ENCODE peak calls at places on chromosomes 7 and 10, in ten cellular contexts. O is Calu3, E is RWPE1, K is GM23338, X is cardiac fibroblast, C is natural killer cell, G is fibroblast of pulmonary artery, P is fibroblast of lung, I is H9, T is IMR-90. Y is an unnamed sample.

GRCh38 chr10:102508506-102508905 is 4.7 kb downstream of the SUFU start:
- DNase-seq in K (no peak), I (no peak), O (no peak), X (no peak), P (no peak), C (no peak), T (no peak), G (no peak), E (no peak), Y (no peak)

GRCh38 chr7:40922316-40922670 is 780.6 kb downstream of the INHBA start:
- DNase-seq in C (no peak), O (no peak), K (no peak), E (peak; percentile 92), T (peak; percentile 73), P (peak; percentile 31), I (no peak), X (peak; percentile 84), G (peak; percentile 35), Y (peak; percentile 44)

GRCh38 chr10:58791137-58791536 is 278.5 kb downstream of the BICC1 start:
- DNase-seq in E (peak; percentile 39), I (no peak), T (peak; percentile 55), K (no peak), G (peak; percentile 71), P (peak; percentile 74), O (no peak), C (no peak), X (peak; percentile 74), Y (no peak)

GRCh38 chr7:47766151-47766550 is 182.1 kb downstream of the PKD1L1 start:
- DNase-seq in E (no peak), I (no peak), G (no peak), O (no peak), C (no peak), T (no peak), X (no peak), K (no peak), P (peak; percentile 48), Y (no peak)

GRCh38 chr7:157306836-157307533 is 29.8 kb upstream of the DNAJB6 start:
- DNase-seq in X (no peak), E (no peak), G (no peak), T (no peak), K (peak; percentile 33), C (no peak), O (no peak), P (no peak), I (no peak), Y (no peak)

GRCh38 chr10:96271017-96271815 is at the start of gene BLNK:
- DNase-seq in P (peak; percentile 64), O (peak; percentile 47), T (peak; percentile 33), K (no peak), C (no peak), X (no peak), G (peak; percentile 2), E (peak; percentile 77), I (no peak), Y (no peak)

GRCh38 chr7:12683678-12684077 is 3.8 kb upstream of the ARL4A start:
- DNase-seq in K (peak; percentile 66), C (no peak), X (peak; percentile 47), P (peak; percentile 53), G (peak; percentile 51), I (no peak), E (peak; percentile 30), T (peak; percentile 33), O (no peak), Y (no peak)

GRCh38 chr7:832292-832967 is at the start of gene SUN1:
- DNase-seq in O (peak; percentile 82), E (peak; percentile 98), I (no peak), P (peak; percentile 63), K (peak; percentile 66), G (peak; percentile 84), T (peak; percentile 88), C (peak; percentile 25), X (peak; percentile 82), Y (peak; percentile 86)

GRCh38 chr7:7529328-7529727 is 6.3 kb downstream of the COL28A1 start:
- DNase-seq in P (no peak), T (no peak), I (no peak), E (no peak), X (no peak), O (no peak), C (no peak), K (no peak), G (no peak), Y (no peak)

GRCh38 chr7:47183896-47184629 is 397.8 kb downstream of the TNS3 start:
- DNase-seq in P (no peak), T (no peak), X (no peak), C (no peak), I (no peak), G (no peak), O (no peak), K (no peak), E (no peak), Y (no peak)

GRCh38 chr7:117610390-117610789 is 130.6 kb downstream of the CFTR start:
- DNase-seq in O (no peak), P (no peak), X (no peak), T (no peak), K (no peak), E (no peak), I (no peak), G (no peak), C (no peak), Y (no peak)

GRCh38 chr7:42167914-42168236 is 69.1 kb downstream of the GLI3 start:
- DNase-seq in T (no peak), G (no peak), P (no peak), O (no peak), K (no peak), E (no peak), I (no peak), X (no peak), C (no peak), Y (no peak)
- TF ChIP-seq CTCF in T (no peak), G (no peak), P (no peak), O (no peak), K (no peak), E (no peak), I (no peak), X (no peak), C (no peak), Y (no peak)

DNA sequence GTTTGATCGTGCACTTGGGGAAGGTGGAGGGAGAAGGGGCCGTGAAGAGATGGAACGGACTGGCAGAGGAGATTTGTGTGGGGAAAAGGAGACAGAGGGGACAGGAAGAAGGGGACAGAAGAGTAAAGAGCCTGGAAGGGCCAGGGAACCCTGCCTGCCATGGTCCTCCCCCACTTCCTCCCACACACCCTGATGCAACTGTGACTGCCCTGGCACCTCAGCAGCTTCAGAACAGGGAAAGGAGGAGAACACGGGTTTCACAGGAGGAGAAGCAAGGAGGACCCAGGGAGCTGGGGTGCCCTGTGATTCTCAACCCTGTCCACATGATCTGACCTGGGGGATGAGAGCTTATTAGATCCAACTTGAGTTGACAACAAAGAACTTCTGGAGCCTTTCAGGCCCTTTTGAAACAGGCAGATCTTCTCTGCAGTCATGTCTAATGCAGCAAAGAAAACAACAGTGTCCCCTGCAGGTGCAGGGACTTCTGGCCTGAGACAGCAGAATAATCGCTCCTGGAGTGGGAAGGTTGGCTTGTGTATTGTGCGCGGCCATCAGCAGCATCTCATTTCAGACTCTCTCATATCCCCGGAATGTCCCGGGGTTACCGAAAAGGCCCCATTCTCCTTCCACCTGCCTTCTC is 421.6 kb downstream of the PAXIP1 start:
- DNase-seq in E (no peak), G (no peak), X (no peak), T (no peak), O (no peak), K (no peak), P (no peak), I (no peak), C (no peak), Y (no peak)
- TF ChIP-seq CTCF in E (no peak), G (no peak), X (no peak), T (no peak), O (no peak), K (no peak), P (no peak), I (no peak), C (no peak), Y (no peak)

DNA sequence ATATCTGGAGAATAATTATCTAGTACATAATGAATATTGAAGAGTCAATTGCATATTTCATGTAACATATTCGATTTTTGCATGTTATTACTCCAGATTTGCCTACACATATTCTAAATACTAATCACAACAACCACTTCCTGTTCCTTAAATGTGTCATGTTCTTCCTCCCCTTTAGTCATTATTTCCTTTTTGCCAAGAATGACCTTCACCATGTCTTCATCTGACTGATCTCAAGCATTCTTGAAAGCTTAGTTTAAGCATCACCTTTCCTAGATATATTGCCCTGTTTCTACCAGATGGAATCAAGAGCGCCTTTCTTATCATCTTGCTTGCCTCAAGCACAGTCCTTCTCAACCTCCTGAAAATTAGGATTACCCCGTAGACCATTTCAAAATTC is 23.5 kb upstream of the MEOX2 start:
- DNase-seq in X (peak; percentile 73), E (no peak), G (peak; percentile 35), I (no peak), O (no peak), K (no peak), C (no peak), T (no peak), P (no peak), Y (no peak)
- TF ChIP-seq CTCF in X (no peak), E (no peak), G (no peak), I (no peak), O (no peak), K (no peak), C (no peak), T (no peak), P (no peak), Y (no peak)

DNA sequence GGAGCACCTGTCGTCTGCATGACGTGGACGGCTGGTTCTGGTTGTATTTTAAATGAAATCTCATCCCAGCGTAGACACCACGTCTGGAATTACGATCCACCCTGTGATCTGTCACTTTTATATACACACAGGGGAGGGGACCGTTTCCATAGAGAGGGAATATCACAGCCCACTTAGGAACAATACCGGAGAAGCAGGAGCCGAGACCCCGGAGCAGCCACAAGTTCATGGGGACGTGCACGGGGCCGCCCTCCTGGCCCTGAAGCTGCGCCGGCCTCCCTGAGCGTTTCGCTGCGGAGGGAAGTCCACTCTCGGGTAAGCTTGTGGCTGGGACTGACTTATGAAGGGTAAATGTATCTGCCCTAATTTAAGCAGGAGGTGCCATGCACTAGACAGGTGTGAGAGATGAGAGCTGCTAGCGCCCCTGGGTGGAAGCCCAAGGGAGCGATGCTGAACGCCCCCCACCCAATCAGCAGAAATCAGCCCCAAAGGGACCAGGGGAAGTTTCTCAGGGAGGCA is at the start of gene UCN3:
- DNase-seq in T (no peak), P (no peak), G (no peak), C (no peak), O (no peak), E (no peak), I (no peak), K (peak; percentile 21), X (no peak), Y (no peak)
- TF ChIP-seq CTCF in T (no peak), P (no peak), G (no peak), C (no peak), O (no peak), E (no peak), I (no peak), K (peak; percentile 24), X (no peak), Y (no peak)

DNA sequence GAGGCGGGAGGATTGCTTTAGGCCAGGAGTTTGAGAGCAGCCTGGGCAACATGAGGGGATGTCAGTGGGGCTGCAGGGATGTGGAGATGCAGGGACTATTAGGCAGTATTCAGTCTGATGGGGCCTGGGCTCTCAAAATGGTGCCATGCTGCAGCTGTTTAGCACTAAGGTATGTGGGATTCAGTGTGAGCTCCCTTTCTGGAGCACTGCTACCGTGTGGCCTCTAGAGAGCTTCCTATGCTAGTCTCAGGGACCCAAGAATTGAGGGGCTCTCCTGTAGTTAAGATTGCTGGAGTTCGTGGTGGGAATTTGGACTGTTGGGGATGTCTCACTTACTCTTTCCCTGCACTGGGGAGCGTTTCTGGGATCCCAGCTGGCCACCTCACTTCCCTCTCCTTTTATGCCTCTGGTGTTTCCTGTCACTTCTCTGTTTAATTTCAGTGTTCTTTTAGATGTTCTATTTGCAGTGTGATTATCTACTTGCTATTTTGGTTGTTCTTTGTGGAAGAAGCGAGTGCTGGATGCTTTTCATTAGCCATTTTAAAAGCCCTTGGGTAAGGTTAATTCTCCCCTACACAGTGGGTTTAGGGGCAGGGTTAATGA is 23.4 kb downstream of the LSMEM1 start:
- DNase-seq in E (no peak), O (no peak), T (no peak), I (no peak), K (no peak), X (no peak), P (no peak), C (no peak), G (no peak), Y (no peak)
- TF ChIP-seq CTCF in E (no peak), O (no peak), T (no peak), I (no peak), K (no peak), X (no peak), P (no peak), C (no peak), G (no peak), Y (no peak)

Y was measured in brain microvascular endothelial cell.